ENCODE peak calls at places on chromosome 14, in six cellular contexts. D, E, Y, C, N and T are unnamed samples.
A peak's percentile ranks its signal among the peaks of the same experiment; 100 is the strongest.

GRCh38 chr14:50462111-50462510 is 65.4 kb upstream of the CDKL1 start:
- DNase-seq in N (no peak), D (no peak), E (no peak), Y (no peak), C (no peak), T (no peak)

GRCh38 chr14:98997526-98998205 is 274.3 kb downstream of the BCL11B start:
- DNase-seq in D (no peak), C (no peak), N (no peak), Y (no peak), E (no peak), T (peak; percentile 66)

GRCh38 chr14:58639842-58640484 is 2.2 kb downstream of the DACT1 start:
- DNase-seq in N (peak; percentile 84), D (peak; percentile 84), E (no peak), Y (no peak), C (no peak), T (peak; percentile 77)

GRCh38 chr14:93977790-93978581 is 1.6 kb upstream of the ASB2 start:
- DNase-seq in Y (no peak), E (no peak), D (no peak), N (peak; percentile 80), C (peak; percentile 29), T (no peak)

GRCh38 chr14:38883127-38883526 is 219.9 kb downstream of the SEC23A start:
- DNase-seq in E (no peak), D (no peak), C (no peak), N (no peak), Y (no peak), T (no peak)

GRCh38 chr14:57748279-57748678 is 117.6 kb downstream of the SLC35F4 start:
- DNase-seq in C (no peak), E (no peak), Y (no peak), D (no peak), N (no peak), T (no peak)

GRCh38 chr14:60195179-60195810 is 30.1 kb upstream of the DHRS7 start:
- DNase-seq in N (no peak), C (no peak), Y (no peak), E (no peak), D (no peak), T (no peak)

GRCh38 chr14:26896447-26896846 is 298.6 kb upstream of the NOVA1 start:
- DNase-seq in E (no peak), D (no peak), N (peak; percentile 58), Y (no peak), C (no peak), T (no peak)

GRCh38 chr14:90281261-90281660 is 24.9 kb downstream of the PSMC1 start:
- DNase-seq in E (no peak), D (no peak), C (no peak), Y (no peak), N (peak; percentile 84), T (no peak)

GRCh38 chr14:95220663-95221231 is 63.4 kb upstream of the DICER1 start:
- DNase-seq in N (peak; percentile 84), E (no peak), D (no peak), Y (no peak), C (no peak), T (no peak)

GRCh38 chr14:101478796-101479410 is 82.4 kb upstream of the DIO3 start:
- DNase-seq in E (peak; percentile 2), C (no peak), N (no peak), D (no peak), Y (no peak), T (no peak)